ENCODE peak calls at places on chromosome 14, in eight cellular contexts. X is IMR-90, F is pancreas, O is GM06990, E is GM23248, Q is thoracic aorta, R is A673, I is mammary epithelial cell. D is an unnamed sample. For H3K36me3, the result is how much of the 10 kb centered on the place peaks cover.

GRCh38 chr14:100882991-100883788 is 20.3 kb downstream of the RTL1 start:
- DNase-seq in X (no peak), F (peak), O (no peak), E (no peak), Q (no peak), R (no peak), I (no peak), D (no peak)

GRCh38 chr14:48970995-48971394 is 615.2 kb downstream of the RPS29 start:
- DNase-seq in X (peak), F (no peak), O (no peak), E (peak), Q (no peak), R (peak), I (no peak), D (no peak)

GRCh38 chr14:64410084-64410774 is 22.1 kb downstream of the MTHFD1 start:
- DNase-seq in X (peak), F (no peak), O (no peak), E (peak), Q (no peak), R (no peak), I (peak), D (peak)

GRCh38 chr14:67187826-67188225 is 1.4 kb upstream of the GARIN2 start:
- DNase-seq in X (peak), F (no peak), O (no peak), E (peak), Q (no peak), R (no peak), I (peak), D (peak)

GRCh38 chr14:31965735-31966598 is 111.1 kb upstream of the ARHGAP5 start:
- DNase-seq in X (peak), F (no peak), O (no peak), E (peak), Q (no peak), R (no peak), I (peak), D (peak)

GRCh38 chr14:50321009-50321660 is 9.0 kb downstream of the DMAC2L start:
- DNase-seq in X (peak), F (no peak), O (peak), E (peak), Q (no peak), R (peak), I (peak), D (peak)

GRCh38 chr14:63493246-63493645 is 49.9 kb downstream of the PPP2R5E start:
- DNase-seq in X (peak), F (no peak), O (no peak), E (peak), Q (no peak), R (peak), I (peak), D (peak)

GRCh38 chr14:98189521-98189920 is 1082.5 kb downstream of the BCL11B start:
- DNase-seq in X (no peak), F (no peak), O (no peak), E (no peak), Q (no peak), R (no peak), I (no peak), D (no peak)

GRCh38 chr14:54631016-54631415 is 64.1 kb downstream of the SAMD4A start:
- DNase-seq in X (no peak), F (no peak), O (no peak), E (no peak), Q (no peak), R (no peak), I (no peak), D (no peak)

GRCh38 chr14:85531141-85531593 is 1.2 kb downstream of the FLRT2 start:
- DNase-seq in X (peak), F (peak), O (no peak), E (peak), Q (no peak), R (peak), I (peak), D (peak)
- H3K4me3 ChIP-seq in X (peak), F (peak), O (no peak), E (peak), Q (peak), R (peak), I (peak), D (peak)

GRCh38 chr14:92154283-92154942 is 32.6 kb downstream of the CPSF2 start:
- DNase-seq in X (peak), F (no peak), O (no peak), E (peak), Q (no peak), R (no peak), I (no peak), D (peak)
- H3K36me3 ChIP-seq in X (under half), F (under half), O (under half), E (under half), Q (under half), R (half or more), I (under half), D (under half)

GRCh38 chr14:89912667-89913211 is 41.8 kb downstream of the EFCAB11 start:
- DNase-seq in X (peak), F (no peak), O (no peak), E (peak), Q (peak), R (peak), I (peak), D (peak)

GRCh38 chr14:89910706-89911017 is 43.9 kb downstream of the EFCAB11 start:
- DNase-seq in X (no peak), F (no peak), O (no peak), E (no peak), Q (no peak), R (no peak), I (no peak), D (no peak)

GRCh38 chr14:89908712-89909450 is 45.6 kb downstream of the EFCAB11 start:
- DNase-seq in X (no peak), F (no peak), O (no peak), E (peak), Q (no peak), R (no peak), I (no peak), D (no peak)

GRCh38 chr14:89909586-89909985 is 44.9 kb downstream of the EFCAB11 start:
- DNase-seq in X (no peak), F (no peak), O (no peak), E (no peak), Q (no peak), R (no peak), I (no peak), D (no peak)

DNA sequence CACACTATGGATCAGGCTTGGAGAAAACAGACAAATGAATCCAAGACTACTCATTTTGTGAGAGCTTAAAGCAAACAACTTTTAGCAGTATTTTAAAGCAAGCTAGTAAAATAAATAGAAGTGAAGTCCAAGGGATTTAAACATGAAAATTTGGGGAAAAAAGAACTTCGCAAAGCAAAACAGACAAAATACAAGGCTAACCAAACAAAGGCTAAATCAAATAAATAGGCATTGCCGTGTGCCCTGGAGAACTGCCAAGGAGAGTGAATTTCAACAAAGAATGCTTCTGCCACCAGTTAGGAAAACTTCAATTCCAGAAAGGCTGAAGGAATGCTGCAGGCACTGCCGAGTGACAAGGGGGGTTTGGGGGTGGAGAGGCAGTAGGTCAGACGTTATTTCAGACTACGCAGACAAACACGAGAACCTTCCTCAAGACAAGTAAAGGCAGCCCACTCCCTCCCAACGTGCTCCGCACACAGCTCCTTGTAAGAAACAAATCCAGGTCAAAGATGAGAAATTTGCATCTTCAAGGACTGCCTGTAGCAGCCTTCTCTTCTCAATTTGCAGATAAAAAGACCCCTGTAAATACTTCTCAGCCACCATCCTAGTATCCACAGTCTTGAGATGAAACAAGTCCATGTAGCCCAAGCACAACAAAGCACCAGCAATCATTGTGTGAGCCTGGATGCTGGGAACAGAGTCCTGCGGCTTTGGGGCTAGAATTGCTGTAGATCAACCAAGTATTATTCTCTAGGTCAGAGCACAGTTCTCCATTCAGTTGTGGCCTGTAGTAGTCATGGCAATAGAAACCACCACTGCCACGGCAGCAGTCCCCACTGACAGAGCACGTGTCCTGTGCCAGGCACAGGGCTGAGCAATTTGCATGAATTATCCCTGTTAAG is 43.3 kb downstream of the EFCAB11 start:
- DNase-seq in X (peak), F (no peak), O (no peak), E (peak), Q (no peak), R (no peak), I (no peak), D (no peak)
- H3K4me3 ChIP-seq in X (no peak), F (no peak), O (no peak), E (no peak), Q (peak), R (no peak), I (no peak), D (no peak)

GRCh38 chr14:105247715-105248367 is 492 bp upstream of the BTBD6 start:
- DNase-seq in X (no peak), F (peak), O (no peak), E (no peak), Q (no peak), R (no peak), I (no peak), D (no peak)

GRCh38 chr14:105247026-105247425 is 1.3 kb upstream of the BTBD6 start:
- DNase-seq in X (no peak), F (no peak), O (no peak), E (no peak), Q (no peak), R (no peak), I (no peak), D (no peak)

GRCh38 chr14:105249175-105250007 is 1.1 kb downstream of the BTBD6 start:
- DNase-seq in X (peak), F (peak), O (no peak), E (peak), Q (no peak), R (peak), I (no peak), D (peak)

GRCh38 chr14:105250008-105250366 is 1.7 kb downstream of the BTBD6 start:
- DNase-seq in X (no peak), F (no peak), O (no peak), E (no peak), Q (no peak), R (no peak), I (no peak), D (no peak)

GRCh38 chr14:105248368-105249174 is at the start of gene BTBD6:
- DNase-seq in X (peak), F (peak), O (peak), E (peak), Q (peak), R (peak), I (peak), D (peak)
- H3K36me3 ChIP-seq in X (under half), F (under half), O (under half), E (under half), Q (under half), R (under half), I (under half), D (under half)

D was measured in bronchial epithelial cell.